ENCODE peak calls at places on chromosomes 7 and 10, in eight cellular contexts. N, K, X, Y, Z, F, R and E are unnamed samples.

GRCh38 chr7:151626422-151627115 is 106.9 kb upstream of the RHEB start:
- DNase-seq in N (no peak), K (peak), X (no peak), Y (no peak), Z (no peak), F (no peak), R (no peak), E (peak)

GRCh38 chr7:102891693-102892261 is 21.0 kb upstream of the LRRC17 start:
- DNase-seq in N (peak), K (no peak), X (no peak), Y (peak), Z (no peak), F (no peak), R (no peak), E (no peak)

GRCh38 chr7:151648429-151648828 is 128.7 kb upstream of the RHEB start:
- DNase-seq in N (no peak), K (no peak), X (no peak), Y (peak), Z (no peak), F (no peak), R (no peak), E (no peak)

GRCh38 chr7:75905785-75906604 is 9.0 kb upstream of the POR start:
- DNase-seq in N (peak), K (peak), X (no peak), Y (peak), Z (no peak), F (no peak), R (no peak), E (no peak)

GRCh38 chr7:95056107-95056689 is 148.8 kb downstream of the PPP1R9A start:
- DNase-seq in N (no peak), K (no peak), X (no peak), Y (no peak), Z (no peak), F (no peak), R (no peak), E (no peak)

GRCh38 chr10:103278862-103279298 is 1.9 kb downstream of the INA start:
- DNase-seq in N (peak), K (no peak), X (peak), Y (peak), Z (peak), F (peak), R (peak), E (peak)

GRCh38 chr7:92835140-92835850 is 1.1 kb downstream of the CDK6 start:
- DNase-seq in N (peak), K (no peak), X (peak), Y (peak), Z (peak), F (peak), R (peak), E (peak)

GRCh38 chr10:19012111-19012510 is 36.5 kb upstream of the MALRD1 start:
- DNase-seq in N (no peak), K (no peak), X (no peak), Y (no peak), Z (no peak), F (no peak), R (no peak), E (no peak)

GRCh38 chr7:55965805-55966421 is 1.5 kb downstream of the NIPSNAP2 start:
- DNase-seq in N (no peak), K (no peak), X (no peak), Y (peak), Z (no peak), F (no peak), R (no peak), E (no peak)

GRCh38 chr7:55787796-55788195 is 74.8 kb downstream of the SEPTIN14 start:
- DNase-seq in N (no peak), K (no peak), X (no peak), Y (no peak), Z (no peak), F (no peak), R (no peak), E (no peak)

GRCh38 chr10:73655257-73655989 is 406 bp downstream of the SYNPO2L start:
- DNase-seq in N (no peak), K (no peak), X (no peak), Y (no peak), Z (no peak), F (no peak), R (no peak), E (no peak)

GRCh38 chr10:93081834-93082233 is 8.1 kb downstream of the CYP26A1 start:
- DNase-seq in N (no peak), K (no peak), X (no peak), Y (peak), Z (no peak), F (peak), R (no peak), E (no peak)

GRCh38 chr10:69295027-69295426 is 16.7 kb downstream of the HK1 start:
- DNase-seq in N (no peak), K (no peak), X (no peak), Y (no peak), Z (no peak), F (no peak), R (no peak), E (no peak)

GRCh38 chr7:154177584-154177983 is 125.4 kb downstream of the DPP6 start:
- DNase-seq in N (no peak), K (no peak), X (no peak), Y (no peak), Z (no peak), F (no peak), R (no peak), E (no peak)

GRCh38 chr10:119541459-119542356 is 811 bp downstream of the RGS10 start:
- DNase-seq in N (no peak), K (no peak), X (no peak), Y (no peak), Z (peak), F (peak), R (peak), E (no peak)

GRCh38 chr7:15236958-15237357 is 324.9 kb downstream of the AGMO start:
- DNase-seq in N (no peak), K (no peak), X (no peak), Y (no peak), Z (no peak), F (no peak), R (no peak), E (no peak)

GRCh38 chr10:121774813-121775212 is 153.0 kb downstream of the ATE1 start:
- DNase-seq in N (no peak), K (no peak), X (no peak), Y (peak), Z (no peak), F (no peak), R (no peak), E (no peak)